ENCODE peak calls at places on chromosomes 7 and 10, in eight cellular contexts. J, D, R, F, Y, C, H and I are unnamed samples.

GRCh38 chr10:85601526-85601925 is 765.1 kb downstream of the GRID1 start:
- DNase-seq in J (no peak), Y (no peak), F (no peak), C (no peak), H (no peak), D (no peak), R (no peak), I (no peak)

GRCh38 chr7:1940402-1940786 is 270.3 kb downstream of the ELFN1 start:
- DNase-seq in F (peak), Y (peak), H (no peak), J (peak), D (peak), C (peak), R (peak), I (no peak)

GRCh38 chr10:123747426-123747825 is 81.3 kb downstream of the GPR26 start:
- DNase-seq in C (no peak), H (no peak), D (no peak), R (no peak), F (no peak), J (no peak), Y (no peak), I (no peak)

GRCh38 chr10:32938554-32939061 is 19.4 kb downstream of the ITGB1 start:
- DNase-seq in C (no peak), Y (no peak), J (no peak), D (no peak), R (peak), F (no peak), H (no peak), I (no peak)

GRCh38 chr10:17004801-17005380 is 124.7 kb downstream of the CUBN start:
- DNase-seq in H (no peak), C (no peak), Y (no peak), D (no peak), J (no peak), R (no peak), F (no peak), I (no peak)

GRCh38 chr10:88382699-88383098 is 200.4 kb downstream of the RNLS start:
- DNase-seq in R (no peak), J (no peak), Y (no peak), C (no peak), F (no peak), D (no peak), H (no peak), I (no peak)

GRCh38 chr10:34731885-34732701 is 83.0 kb downstream of the PARD3 start:
- DNase-seq in H (peak), R (peak), D (peak), Y (peak), J (no peak), F (no peak), C (no peak), I (peak)

GRCh38 chr7:91034459-91035368 is 229.5 kb upstream of the FZD1 start:
- DNase-seq in H (peak), Y (peak), F (peak), D (peak), C (no peak), R (peak), J (peak), I (peak)

GRCh38 chr10:75926763-75927162 is 495.3 kb downstream of the LRMDA start:
- DNase-seq in Y (no peak), F (no peak), C (no peak), J (no peak), H (peak), D (peak), R (peak), I (no peak)

GRCh38 chr7:157817944-157818700 is 481.3 kb downstream of the DNAJB6 start:
- DNase-seq in J (no peak), Y (no peak), D (no peak), H (no peak), C (peak), R (no peak), F (no peak), I (no peak)

GRCh38 chr7:156585025-156585648 is 55.4 kb upstream of the RNF32 start:
- DNase-seq in C (no peak), Y (no peak), R (no peak), J (no peak), F (no peak), D (no peak), H (no peak), I (no peak)

GRCh38 chr10:61964059-61964709 is 62.7 kb downstream of the ARID5B start:
- DNase-seq in Y (no peak), D (no peak), H (peak), R (no peak), F (peak), J (no peak), C (no peak), I (no peak)

GRCh38 chr7:28685660-28686417 is 272.3 kb downstream of the TRIL start:
- DNase-seq in J (peak), R (peak), F (peak), Y (peak), H (peak), C (peak), D (peak), I (peak)

GRCh38 chr10:79438021-79438698 is 7.3 kb downstream of the ZCCHC24 start:
- DNase-seq in H (no peak), Y (no peak), R (no peak), J (no peak), D (no peak), F (no peak), C (peak), I (no peak)

GRCh38 chr10:30581779-30582380 is 47.7 kb downstream of the LYZL2 start:
- DNase-seq in D (peak), C (no peak), Y (peak), J (no peak), R (peak), F (peak), H (peak), I (peak)

GRCh38 chr10:75205908-75206307 is 4.7 kb upstream of the VDAC2 start:
- DNase-seq in D (no peak), C (no peak), H (no peak), Y (no peak), F (no peak), J (no peak), R (peak), I (no peak)

GRCh38 chr7:75054744-75055527 is 18.7 kb downstream of the RCC1L start:
- DNase-seq in H (peak), D (no peak), Y (peak), C (peak), R (peak), F (no peak), J (peak), I (no peak)

GRCh38 chr7:35648367-35648766 is 46.6 kb downstream of the HERPUD2 start:
- DNase-seq in R (no peak), H (no peak), J (no peak), D (no peak), F (no peak), C (no peak), Y (no peak), I (no peak)

GRCh38 chr10:17616403-17617030 is 657 bp downstream of the HACD1 start:
- DNase-seq in Y (peak), J (peak), F (peak), H (peak), R (peak), D (peak), C (peak), I (peak)

GRCh38 chr7:131605280-131605878 is 49.0 kb upstream of the PODXL start:
- DNase-seq in F (no peak), D (no peak), Y (peak), R (no peak), H (no peak), J (no peak), C (no peak), I (no peak)

GRCh38 chr7:151838861-151839381 is 38.0 kb downstream of the PRKAG2 start:
- DNase-seq in F (peak), H (no peak), J (peak), R (no peak), Y (no peak), C (no peak), D (no peak), I (no peak)

GRCh38 chr7:43954524-43955228 is 28.4 kb downstream of the UBE2D4 start:
- DNase-seq in C (no peak), H (peak), D (peak), F (peak), J (no peak), R (peak), Y (peak), I (peak)

GRCh38 chr7:44281811-44282600 is 43.4 kb downstream of the CAMK2B start:
- DNase-seq in F (no peak), J (peak), Y (no peak), C (peak), H (no peak), D (no peak), R (peak), I (no peak)

GRCh38 chr7:77674878-77675277 is 21.4 kb upstream of the RSBN1L start:
- DNase-seq in D (peak), H (peak), J (no peak), C (peak), Y (peak), R (peak), F (peak), I (no peak)

GRCh38 chr7:16634292-16634738 is 11.2 kb downstream of the ANKMY2 start:
- DNase-seq in Y (peak), J (peak), F (no peak), D (no peak), H (no peak), R (no peak), C (no peak), I (no peak)

GRCh38 chr7:112648781-112649180 is 141.4 kb downstream of the TMEM168 start:
- DNase-seq in Y (no peak), D (no peak), R (no peak), F (no peak), C (no peak), H (no peak), J (no peak), I (no peak)

GRCh38 chr7:76300210-76300731 is 2.2 kb upstream of the HSPB1 start:
- DNase-seq in F (no peak), H (peak), J (no peak), R (no peak), C (no peak), Y (peak), D (peak), I (peak)

GRCh38 chr7:26653430-26653911 is 210.9 kb downstream of the SKAP2 start:
- DNase-seq in C (no peak), Y (peak), F (no peak), H (no peak), D (peak), J (no peak), R (peak), I (peak)

GRCh38 chr10:97788552-97789442 is 17.0 kb upstream of the SFRP5 start:
- DNase-seq in J (no peak), C (peak), Y (peak), D (no peak), F (no peak), R (no peak), H (no peak), I (no peak)

GRCh38 chr10:127973810-127974311 is 67.0 kb downstream of the PTPRE start:
- DNase-seq in R (peak), H (no peak), J (no peak), D (no peak), Y (no peak), F (no peak), C (no peak), I (no peak)

GRCh38 chr10:7984325-7984724 is 70.2 kb upstream of the GATA3 start:
- DNase-seq in R (no peak), Y (no peak), J (no peak), D (no peak), C (no peak), F (no peak), H (no peak), I (no peak)

GRCh38 chr7:42087616-42088015 is 149.4 kb downstream of the GLI3 start:
- DNase-seq in Y (no peak), C (no peak), D (no peak), F (no peak), J (no peak), H (no peak), R (no peak), I (no peak)

GRCh38 chr10:99975942-99976809 is 33.6 kb downstream of the DNMBP start:
- DNase-seq in J (no peak), H (peak), Y (peak), D (peak), R (no peak), C (no peak), F (peak), I (no peak)

GRCh38 chr10:62817763-62818425 is 1.7 kb upstream of the EGR2 start:
- DNase-seq in F (peak), R (peak), Y (peak), J (peak), D (peak), H (peak), C (peak), I (peak)

GRCh38 chr7:77606561-77606960 is 69.5 kb downstream of the PTPN12 start:
- DNase-seq in H (peak), C (no peak), F (no peak), R (no peak), J (no peak), D (no peak), Y (no peak), I (no peak)

GRCh38 chr7:15515201-15515777 is 46.5 kb downstream of the AGMO start:
- DNase-seq in R (no peak), J (no peak), D (no peak), C (no peak), H (peak), F (no peak), Y (peak), I (no peak)

GRCh38 chr10:24207781-24208611 is 942 bp upstream of the KIAA1217 start:
- DNase-seq in J (no peak), R (peak), Y (peak), H (no peak), D (peak), F (no peak), C (no peak), I (no peak)

GRCh38 chr10:74432841-74433594 is 282.0 kb downstream of the ADK start:
- DNase-seq in C (no peak), Y (peak), J (no peak), F (no peak), D (no peak), H (peak), R (no peak), I (no peak)

GRCh38 chr10:60206735-60207134 is 182.9 kb downstream of the ANK3 start:
- DNase-seq in H (peak), D (peak), C (no peak), Y (peak), J (no peak), R (no peak), F (no peak), I (no peak)

GRCh38 chr10:10644317-10645111 is 373.2 kb upstream of the CELF2 start:
- DNase-seq in F (no peak), Y (peak), R (no peak), D (peak), J (peak), H (peak), C (no peak), I (peak)

GRCh38 chr7:101668726-101669125 is 39.6 kb upstream of the MYL10 start:
- DNase-seq in C (no peak), Y (no peak), J (no peak), D (no peak), H (no peak), R (no peak), F (no peak), I (no peak)

GRCh38 chr7:101667959-101668358 is 38.9 kb upstream of the MYL10 start:
- DNase-seq in D (no peak), R (no peak), H (no peak), Y (no peak), C (no peak), J (no peak), F (no peak), I (no peak)

GRCh38 chr7:101667399-101667798 is 38.3 kb upstream of the MYL10 start:
- DNase-seq in J (no peak), Y (no peak), C (no peak), H (no peak), R (no peak), F (no peak), D (no peak), I (no peak)

GRCh38 chr7:101666751-101667150 is 37.7 kb upstream of the MYL10 start:
- DNase-seq in F (no peak), Y (no peak), R (no peak), J (no peak), H (no peak), D (no peak), C (no peak), I (no peak)

DNA sequence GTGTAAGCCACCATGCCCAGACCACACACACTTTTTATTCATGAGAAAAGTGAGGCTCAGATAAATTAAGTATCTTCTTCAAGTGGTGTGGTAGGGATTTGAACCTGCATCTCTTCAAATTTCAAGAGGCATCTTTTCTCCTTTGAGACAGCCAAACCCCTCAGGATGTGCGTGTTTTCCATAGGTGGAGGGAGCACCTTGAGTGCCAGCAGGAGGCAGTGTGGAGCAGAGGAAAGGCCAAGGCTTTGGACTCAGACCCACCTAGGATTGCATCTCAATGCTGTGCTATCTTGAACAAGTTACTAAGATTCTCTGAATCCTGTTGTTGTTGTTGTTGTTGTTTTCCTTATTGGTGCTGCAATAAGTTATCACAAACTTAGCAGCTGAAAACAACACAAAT is 40.2 kb upstream of the MYL10 start:
- DNase-seq in Y (no peak), F (peak), R (no peak), C (no peak), H (no peak), J (no peak), D (no peak), I (no peak)
- TF ChIP-seq CTCF in Y (peak), F (no peak), R (no peak), C (no peak), H (peak), J (no peak), D (peak), I (no peak)

GRCh38 chr7:31938650-31939049 is 131.6 kb downstream of the PDE1C start:
- DNase-seq in J (no peak), H (peak), D (peak), Y (no peak), C (no peak), R (no peak), F (no peak), I (peak)
- TF ChIP-seq CTCF in J (no peak), H (peak), D (peak), Y (peak), C (no peak), R (no peak), F (no peak), I (no peak)

GRCh38 chr7:117375380-117375779 is 51.9 kb downstream of the ASZ1 start:
- DNase-seq in R (no peak), J (no peak), F (no peak), C (no peak), D (peak), H (peak), Y (peak), I (no peak)
- TF ChIP-seq CTCF in R (no peak), J (no peak), F (no peak), C (no peak), D (peak), H (peak), Y (peak), I (peak)

GRCh38 chr7:33766396-33766795 is 138.9 kb upstream of the BMPER start:
- DNase-seq in F (no peak), Y (peak), R (no peak), D (no peak), H (no peak), J (no peak), C (no peak), I (no peak)

GRCh38 chr7:33771422-33771821 is 133.9 kb upstream of the BMPER start:
- DNase-seq in H (no peak), Y (no peak), C (no peak), R (no peak), F (no peak), D (no peak), J (no peak), I (no peak)

GRCh38 chr7:33773053-33773452 is 132.3 kb upstream of the BMPER start:
- DNase-seq in J (no peak), D (peak), R (no peak), H (peak), F (no peak), C (no peak), Y (peak), I (peak)

GRCh38 chr7:33769930-33770329 is 135.4 kb upstream of the BMPER start:
- DNase-seq in J (no peak), C (no peak), F (no peak), R (no peak), Y (no peak), H (no peak), D (no peak), I (no peak)

GRCh38 chr7:33770581-33770980 is 134.8 kb upstream of the BMPER start:
- DNase-seq in J (no peak), Y (no peak), R (no peak), H (no peak), D (no peak), F (no peak), C (no peak), I (no peak)
- TF ChIP-seq CTCF in J (no peak), Y (no peak), R (no peak), H (no peak), D (no peak), F (no peak), C (no peak), I (no peak)

DNA sequence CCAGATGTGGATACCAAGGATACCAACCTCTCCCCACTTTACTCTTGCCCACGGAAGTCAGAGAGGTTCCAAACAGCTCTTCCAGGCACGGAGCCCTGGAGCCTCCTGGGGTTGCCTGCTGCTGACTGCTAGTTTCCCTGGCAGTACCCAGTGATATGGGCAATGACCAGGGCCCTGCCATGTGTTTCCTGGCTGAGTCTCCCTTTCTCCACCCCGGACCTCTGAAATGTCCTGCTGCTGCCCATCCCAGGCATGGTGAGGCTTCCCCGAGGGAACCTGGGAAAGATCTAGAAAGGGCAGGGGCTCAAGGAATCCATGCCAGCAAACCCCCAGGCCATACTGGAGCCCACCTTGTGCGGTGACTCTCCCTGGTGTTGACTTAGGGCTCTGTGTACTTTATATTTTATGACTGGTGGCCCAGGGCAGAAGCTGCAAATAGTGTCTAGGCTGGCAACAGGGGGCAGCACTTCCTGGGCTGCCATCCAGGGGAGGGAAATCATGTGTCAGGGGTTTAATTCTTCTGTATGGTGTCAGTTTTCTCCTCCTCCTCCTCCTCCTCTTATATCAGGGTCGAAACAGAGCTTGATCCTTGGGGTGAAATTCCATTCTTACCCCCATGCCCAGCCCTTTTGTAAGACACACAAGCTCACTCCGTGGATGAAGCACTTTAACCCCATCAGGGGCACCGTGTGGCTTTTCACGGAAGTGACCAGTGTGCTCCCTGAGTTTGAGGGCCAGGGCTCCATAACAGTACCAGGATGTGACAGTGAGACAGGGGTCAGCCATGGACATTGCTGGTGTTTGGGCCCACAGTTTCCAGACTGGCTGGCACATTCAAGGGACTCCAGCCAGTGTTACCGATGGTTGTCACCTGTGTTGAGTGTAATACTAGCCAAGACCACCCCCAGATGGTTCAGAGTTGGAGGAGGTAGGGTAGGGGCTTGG is 62.4 kb upstream of the GDF10 start:
- DNase-seq in H (no peak), D (no peak), Y (no peak), F (no peak), J (no peak), R (no peak), C (no peak), I (no peak)
- TF ChIP-seq CTCF in H (no peak), D (no peak), Y (no peak), F (peak), J (no peak), R (no peak), C (no peak), I (no peak)